ENCODE peak calls at places on chromosomes 5 and 9, in five cellular contexts. N is fibroblast of the conjunctiva, I is H54, S is hypothalamus, X is SHP77 treated with DMSO at 0.1 percent for 48 hours. P is an unnamed sample.

GRCh38 chr9:94936411-94936810 is 209.9 kb downstream of the AOPEP start:
- DNase-seq in I (no peak), S (no peak), X (no peak), N (no peak), P (no peak)

GRCh38 chr5:217860-218456 is at the start of the genes CCDC127 and SDHA:
- DNase-seq in S (peak; percentile 96), X (peak; percentile 91), N (peak; percentile 86), I (peak; percentile 99), P (peak; percentile 97)

GRCh38 chr5:140220032-140220697 is 45.2 kb downstream of the CYSTM1 start:
- DNase-seq in N (no peak), X (no peak), I (no peak), S (no peak), P (no peak)

GRCh38 chr9:14433841-14434511 is 120.0 kb upstream of the NFIB start:
- DNase-seq in I (no peak), X (peak; percentile 1), S (peak; percentile 40), N (peak; percentile 72), P (no peak)

GRCh38 chr9:77832647-77833046 is 184.5 kb upstream of the GNA14 start:
- DNase-seq in I (no peak), S (no peak), X (no peak), N (no peak), P (no peak)

GRCh38 chr9:38486837-38487236 is 62.6 kb upstream of the IGFBPL1 start:
- DNase-seq in S (no peak), N (no peak), X (no peak), I (no peak), P (no peak)

GRCh38 chr9:28287413-28287812 is 714.1 kb upstream of the C9orf72 start:
- DNase-seq in X (no peak), N (no peak), I (no peak), S (no peak), P (no peak)

GRCh38 chr5:163503106-163504090 is 2.0 kb upstream of the MAT2B start:
- DNase-seq in I (no peak), N (peak; percentile 87), X (peak; percentile 63), S (peak; percentile 13), P (no peak)

GRCh38 chr9:87567047-87567446 is 69.4 kb downstream of the DAPK1 start:
- DNase-seq in I (no peak), S (no peak), X (no peak), N (no peak), P (no peak)

GRCh38 chr9:13013976-13014375 is 239.2 kb downstream of the LURAP1L start:
- DNase-seq in X (no peak), I (no peak), S (no peak), N (no peak), P (no peak)

GRCh38 chr5:37774912-37775483 is 64.8 kb downstream of the GDNF start:
- DNase-seq in N (no peak), S (no peak), X (no peak), I (no peak), P (no peak)

GRCh38 chr5:168159425-168159824 is 132.0 kb upstream of the WWC1 start:
- DNase-seq in N (no peak), S (peak; percentile 11), I (no peak), X (no peak), P (no peak)

GRCh38 chr5:109944461-109944860 is 254.7 kb downstream of the MAN2A1 start:
- DNase-seq in S (no peak), I (no peak), N (no peak), X (no peak), P (no peak)

GRCh38 chr9:86318187-86318586 is 35.8 kb upstream of the ISCA1 start:
- DNase-seq in N (no peak), X (no peak), I (no peak), S (no peak), P (no peak)

GRCh38 chr5:150146235-150146634 is 9.4 kb downstream of the PDGFRB start:
- DNase-seq in I (no peak), X (no peak), S (no peak), N (no peak), P (no peak)

GRCh38 chr5:104088876-104089778 is 526.5 kb upstream of the NUDT12 start:
- DNase-seq in X (no peak), S (no peak), N (no peak), I (peak; percentile 6), P (no peak)

GRCh38 chr9:137788561-137789294 is 88.9 kb upstream of the CACNA1B start:
- DNase-seq in X (no peak), N (no peak), S (no peak), I (no peak), P (no peak)

GRCh38 chr9:21174671-21175070 is 8.2 kb upstream of the IFNA21 start:
- DNase-seq in S (no peak), I (no peak), N (no peak), X (no peak), P (no peak)

GRCh38 chr9:94779693-94780290 is 53.3 kb downstream of the AOPEP start:
- DNase-seq in S (no peak), X (no peak), I (no peak), N (no peak), P (peak; percentile 24)

GRCh38 chr5:172700686-172701324 is 59.7 kb downstream of the NEURL1B start:
- DNase-seq in I (no peak), X (no peak), N (no peak), S (no peak), P (no peak)

GRCh38 chr5:82749453-82749852 is 327.7 kb downstream of the TMEM167A start:
- DNase-seq in S (peak; percentile 1), N (no peak), X (peak; percentile 17), I (no peak), P (no peak)

GRCh38 chr5:132012385-132013005 is 1.0 kb upstream of the ACSL6 start:
- DNase-seq in X (no peak), S (no peak), N (peak; percentile 14), I (no peak), P (no peak)

GRCh38 chr5:122093861-122094650 is 16.0 kb upstream of the LOX start:
- DNase-seq in N (no peak), X (no peak), S (no peak), I (no peak), P (no peak)

GRCh38 chr5:141780240-141780951 is 97.8 kb downstream of the PCDH1 start:
- DNase-seq in S (no peak), I (no peak), N (no peak), X (no peak), P (no peak)

GRCh38 chr9:89597711-89598707 is 6.8 kb upstream of the GADD45G start:
- DNase-seq in S (no peak), X (peak; percentile 35), N (peak; percentile 43), I (peak; percentile 61), P (no peak)

GRCh38 chr9:133758228-133758627 is 20.1 kb upstream of the SARDH start:
- DNase-seq in N (no peak), X (no peak), S (no peak), I (no peak), P (no peak)

GRCh38 chr9:116267021-116267420 is 113.4 kb downstream of the PAPPA start:
- DNase-seq in X (no peak), N (no peak), S (no peak), I (no peak), P (no peak)

GRCh38 chr5:38466444-38467189 is 89.8 kb downstream of the LIFR start:
- DNase-seq in S (peak; percentile 79), I (peak; percentile 47), N (peak; percentile 91), X (no peak), P (no peak)

GRCh38 chr9:104608336-104608735 is 2.9 kb upstream of the OR13C2 start:
- DNase-seq in N (no peak), X (no peak), I (no peak), S (no peak), P (no peak)

GRCh38 chr9:37617837-37618236 is 25.4 kb upstream of the TOMM5 start:
- DNase-seq in X (no peak), S (no peak), I (peak; percentile 19), N (no peak), P (no peak)

GRCh38 chr5:43711496-43711895 is 108.5 kb downstream of the NNT start:
- DNase-seq in I (peak; percentile 52), X (no peak), N (no peak), S (no peak), P (no peak)

GRCh38 chr9:3972687-3973086 is 327.2 kb downstream of the GLIS3 start:
- DNase-seq in S (no peak), N (no peak), I (no peak), X (no peak), P (no peak)

P was measured in NCI-H510A.